ENCODE peak calls at places on chromosomes 16 and 17, in seven cellular contexts. One of them, this sample, is unnamed.

GRCh38 chr17:38440614-38441397 is 12.5 kb downstream of the ARHGAP23 start:
- DNase-seq in AG04449: no peak
- DNase-seq in HEK293T: no peak
- DNase-seq in stimulated activated CD8-positive, alpha-beta memory T cell treated with anti-CD3 and anti-CD28 coated beads, Interleukin-2, amount 100 ng/mL, for 1 hour: no peak
- DNase-seq in posterior vena cava: no peak
- DNase-seq in neural progenitor cell: peak
- DNase-seq in fibroblast of the aortic adventitia: no peak
- DNase-seq in this sample: no peak

GRCh38 chr16:1153480-1154160 is 714 bp downstream of the CACNA1H start:
- DNase-seq in AG04449: no peak
- DNase-seq in HEK293T: no peak
- DNase-seq in stimulated activated CD8-positive, alpha-beta memory T cell treated with anti-CD3 and anti-CD28 coated beads, Interleukin-2, amount 100 ng/mL, for 1 hour: no peak
- DNase-seq in posterior vena cava: no peak
- DNase-seq in fibroblast of the aortic adventitia: no peak
- DNase-seq in neural progenitor cell: peak
- DNase-seq in this sample: no peak

GRCh38 chr16:3248596-3248995 is 7.8 kb downstream of the MEFV start:
- DNase-seq in stimulated activated CD8-positive, alpha-beta memory T cell treated with anti-CD3 and anti-CD28 coated beads, Interleukin-2, amount 100 ng/mL, for 1 hour: no peak
- DNase-seq in AG04449: no peak
- DNase-seq in neural progenitor cell: no peak
- DNase-seq in posterior vena cava: peak
- DNase-seq in HEK293T: no peak
- DNase-seq in fibroblast of the aortic adventitia: no peak
- DNase-seq in this sample: no peak

GRCh38 chr16:65117701-65118448 is 4.0 kb downstream of the CDH11 start:
- DNase-seq in AG04449: no peak
- DNase-seq in neural progenitor cell: peak
- DNase-seq in stimulated activated CD8-positive, alpha-beta memory T cell treated with anti-CD3 and anti-CD28 coated beads, Interleukin-2, amount 100 ng/mL, for 1 hour: no peak
- DNase-seq in fibroblast of the aortic adventitia: peak
- DNase-seq in posterior vena cava: peak
- DNase-seq in HEK293T: peak
- DNase-seq in this sample: peak

GRCh38 chr17:64183815-64184397 is 54.0 kb upstream of the ERN1 start:
- DNase-seq in HEK293T: no peak
- DNase-seq in fibroblast of the aortic adventitia: no peak
- DNase-seq in AG04449: no peak
- DNase-seq in stimulated activated CD8-positive, alpha-beta memory T cell treated with anti-CD3 and anti-CD28 coated beads, Interleukin-2, amount 100 ng/mL, for 1 hour: no peak
- DNase-seq in neural progenitor cell: no peak
- DNase-seq in posterior vena cava: no peak
- DNase-seq in this sample: no peak

GRCh38 chr17:77098884-77099545 is 41.8 kb upstream of the SEC14L1 start:
- DNase-seq in neural progenitor cell: no peak
- DNase-seq in fibroblast of the aortic adventitia: peak
- DNase-seq in posterior vena cava: no peak
- DNase-seq in AG04449: peak
- DNase-seq in stimulated activated CD8-positive, alpha-beta memory T cell treated with anti-CD3 and anti-CD28 coated beads, Interleukin-2, amount 100 ng/mL, for 1 hour: no peak
- DNase-seq in HEK293T: no peak
- DNase-seq in this sample: peak

GRCh38 chr17:6547336-6547735 is 9.0 kb downstream of the PITPNM3 start:
- DNase-seq in AG04449: no peak
- DNase-seq in fibroblast of the aortic adventitia: no peak
- DNase-seq in stimulated activated CD8-positive, alpha-beta memory T cell treated with anti-CD3 and anti-CD28 coated beads, Interleukin-2, amount 100 ng/mL, for 1 hour: no peak
- DNase-seq in neural progenitor cell: no peak
- DNase-seq in HEK293T: no peak
- DNase-seq in posterior vena cava: no peak
- DNase-seq in this sample: no peak

GRCh38 chr17:40348562-40349476 is 15.7 kb downstream of the GJD3 start:
- DNase-seq in neural progenitor cell: no peak
- DNase-seq in posterior vena cava: no peak
- DNase-seq in stimulated activated CD8-positive, alpha-beta memory T cell treated with anti-CD3 and anti-CD28 coated beads, Interleukin-2, amount 100 ng/mL, for 1 hour: no peak
- DNase-seq in HEK293T: no peak
- DNase-seq in AG04449: no peak
- DNase-seq in fibroblast of the aortic adventitia: no peak
- DNase-seq in this sample: no peak

GRCh38 chr16:69861276-69862030 is 89.7 kb upstream of the CLEC18A start:
- DNase-seq in stimulated activated CD8-positive, alpha-beta memory T cell treated with anti-CD3 and anti-CD28 coated beads, Interleukin-2, amount 100 ng/mL, for 1 hour: no peak
- DNase-seq in posterior vena cava: no peak
- DNase-seq in neural progenitor cell: no peak
- DNase-seq in HEK293T: no peak
- DNase-seq in AG04449: peak
- DNase-seq in fibroblast of the aortic adventitia: peak
- DNase-seq in this sample: peak

GRCh38 chr17:77530591-77530990 is 389.8 kb downstream of the SEC14L1 start:
- DNase-seq in HEK293T: no peak
- DNase-seq in posterior vena cava: peak
- DNase-seq in AG04449: no peak
- DNase-seq in neural progenitor cell: no peak
- DNase-seq in stimulated activated CD8-positive, alpha-beta memory T cell treated with anti-CD3 and anti-CD28 coated beads, Interleukin-2, amount 100 ng/mL, for 1 hour: no peak
- DNase-seq in fibroblast of the aortic adventitia: no peak
- DNase-seq in this sample: no peak

GRCh38 chr17:76138896-76139248 is 2.2 kb downstream of the FOXJ1 start:
- DNase-seq in HEK293T: no peak
- DNase-seq in neural progenitor cell: no peak
- DNase-seq in AG04449: no peak
- DNase-seq in posterior vena cava: no peak
- DNase-seq in fibroblast of the aortic adventitia: no peak
- DNase-seq in stimulated activated CD8-positive, alpha-beta memory T cell treated with anti-CD3 and anti-CD28 coated beads, Interleukin-2, amount 100 ng/mL, for 1 hour: no peak
- DNase-seq in this sample: no peak

GRCh38 chr17:81509687-81510523 is 2.7 kb downstream of the ACTG1 start:
- DNase-seq in posterior vena cava: no peak
- DNase-seq in AG04449: no peak
- DNase-seq in neural progenitor cell: no peak
- DNase-seq in fibroblast of the aortic adventitia: peak
- DNase-seq in stimulated activated CD8-positive, alpha-beta memory T cell treated with anti-CD3 and anti-CD28 coated beads, Interleukin-2, amount 100 ng/mL, for 1 hour: no peak
- DNase-seq in HEK293T: no peak
- DNase-seq in this sample: no peak

GRCh38 chr16:30874821-30875717 is 18.8 kb downstream of the BCL7C start:
- DNase-seq in posterior vena cava: peak
- DNase-seq in HEK293T: peak
- DNase-seq in stimulated activated CD8-positive, alpha-beta memory T cell treated with anti-CD3 and anti-CD28 coated beads, Interleukin-2, amount 100 ng/mL, for 1 hour: peak
- DNase-seq in fibroblast of the aortic adventitia: peak
- DNase-seq in neural progenitor cell: peak
- DNase-seq in AG04449: no peak
- DNase-seq in this sample: peak

GRCh38 chr17:69358688-69359596 is 32.0 kb upstream of the ABCA5 start:
- DNase-seq in posterior vena cava: no peak
- DNase-seq in fibroblast of the aortic adventitia: no peak
- DNase-seq in HEK293T: no peak
- DNase-seq in neural progenitor cell: peak
- DNase-seq in stimulated activated CD8-positive, alpha-beta memory T cell treated with anti-CD3 and anti-CD28 coated beads, Interleukin-2, amount 100 ng/mL, for 1 hour: no peak
- DNase-seq in AG04449: no peak
- DNase-seq in this sample: no peak

GRCh38 chr17:42067371-42068180 is 17.2 kb upstream of the C17orf113 start:
- DNase-seq in AG04449: no peak
- DNase-seq in posterior vena cava: peak
- DNase-seq in neural progenitor cell: peak
- DNase-seq in stimulated activated CD8-positive, alpha-beta memory T cell treated with anti-CD3 and anti-CD28 coated beads, Interleukin-2, amount 100 ng/mL, for 1 hour: no peak
- DNase-seq in fibroblast of the aortic adventitia: peak
- DNase-seq in HEK293T: peak
- DNase-seq in this sample: peak

GRCh38 chr17:41544497-41544896 is 16.4 kb upstream of the KRT19 start:
- DNase-seq in posterior vena cava: peak
- DNase-seq in stimulated activated CD8-positive, alpha-beta memory T cell treated with anti-CD3 and anti-CD28 coated beads, Interleukin-2, amount 100 ng/mL, for 1 hour: no peak
- DNase-seq in neural progenitor cell: peak
- DNase-seq in fibroblast of the aortic adventitia: no peak
- DNase-seq in AG04449: no peak
- DNase-seq in HEK293T: no peak
- DNase-seq in this sample: peak

GRCh38 chr16:17843905-17844304 is 373.1 kb upstream of the XYLT1 start:
- DNase-seq in fibroblast of the aortic adventitia: no peak
- DNase-seq in neural progenitor cell: no peak
- DNase-seq in AG04449: no peak
- DNase-seq in HEK293T: no peak
- DNase-seq in posterior vena cava: no peak
- DNase-seq in stimulated activated CD8-positive, alpha-beta memory T cell treated with anti-CD3 and anti-CD28 coated beads, Interleukin-2, amount 100 ng/mL, for 1 hour: no peak
- DNase-seq in this sample: no peak

GRCh38 chr17:73785466-73785865 is 141.2 kb upstream of the SDK2 start:
- DNase-seq in posterior vena cava: no peak
- DNase-seq in stimulated activated CD8-positive, alpha-beta memory T cell treated with anti-CD3 and anti-CD28 coated beads, Interleukin-2, amount 100 ng/mL, for 1 hour: no peak
- DNase-seq in neural progenitor cell: peak
- DNase-seq in HEK293T: no peak
- DNase-seq in AG04449: no peak
- DNase-seq in fibroblast of the aortic adventitia: no peak
- DNase-seq in this sample: no peak

GRCh38 chr17:1002771-1003555 is 6.0 kb downstream of the TIMM22 start:
- DNase-seq in posterior vena cava: no peak
- DNase-seq in stimulated activated CD8-positive, alpha-beta memory T cell treated with anti-CD3 and anti-CD28 coated beads, Interleukin-2, amount 100 ng/mL, for 1 hour: no peak
- DNase-seq in fibroblast of the aortic adventitia: peak
- DNase-seq in AG04449: no peak
- DNase-seq in neural progenitor cell: no peak
- DNase-seq in HEK293T: no peak
- DNase-seq in this sample: peak

GRCh38 chr16:4373909-4374742 is 2.5 kb downstream of the VASN start:
- DNase-seq in stimulated activated CD8-positive, alpha-beta memory T cell treated with anti-CD3 and anti-CD28 coated beads, Interleukin-2, amount 100 ng/mL, for 1 hour: no peak
- DNase-seq in posterior vena cava: peak
- DNase-seq in neural progenitor cell: peak
- DNase-seq in AG04449: peak
- DNase-seq in HEK293T: no peak
- DNase-seq in fibroblast of the aortic adventitia: peak
- DNase-seq in this sample: peak

GRCh38 chr17:41284043-41284442 is 8.5 kb downstream of the KRTAP9-7 start:
- DNase-seq in stimulated activated CD8-positive, alpha-beta memory T cell treated with anti-CD3 and anti-CD28 coated beads, Interleukin-2, amount 100 ng/mL, for 1 hour: no peak
- DNase-seq in fibroblast of the aortic adventitia: no peak
- DNase-seq in neural progenitor cell: no peak
- DNase-seq in AG04449: peak
- DNase-seq in posterior vena cava: no peak
- DNase-seq in HEK293T: no peak
- DNase-seq in this sample: no peak

GRCh38 chr17:17778308-17779014 is 58.3 kb downstream of the SREBF1 start:
- DNase-seq in fibroblast of the aortic adventitia: peak
- DNase-seq in AG04449: no peak
- DNase-seq in HEK293T: no peak
- DNase-seq in neural progenitor cell: no peak
- DNase-seq in stimulated activated CD8-positive, alpha-beta memory T cell treated with anti-CD3 and anti-CD28 coated beads, Interleukin-2, amount 100 ng/mL, for 1 hour: no peak
- DNase-seq in posterior vena cava: peak
- DNase-seq in this sample: peak

GRCh38 chr16:10312784-10313724 is 72.8 kb upstream of the ATF7IP2 start:
- DNase-seq in neural progenitor cell: no peak
- DNase-seq in posterior vena cava: no peak
- DNase-seq in AG04449: no peak
- DNase-seq in fibroblast of the aortic adventitia: no peak
- DNase-seq in HEK293T: no peak
- DNase-seq in stimulated activated CD8-positive, alpha-beta memory T cell treated with anti-CD3 and anti-CD28 coated beads, Interleukin-2, amount 100 ng/mL, for 1 hour: no peak
- DNase-seq in this sample: no peak

GRCh38 chr17:237406-237955 is 56.0 kb upstream of the DOC2B start:
- DNase-seq in neural progenitor cell: peak
- DNase-seq in AG04449: no peak
- DNase-seq in HEK293T: no peak
- DNase-seq in posterior vena cava: peak
- DNase-seq in stimulated activated CD8-positive, alpha-beta memory T cell treated with anti-CD3 and anti-CD28 coated beads, Interleukin-2, amount 100 ng/mL, for 1 hour: no peak
- DNase-seq in fibroblast of the aortic adventitia: no peak
- DNase-seq in this sample: no peak

GRCh38 chr17:60149691-60150582 is at the start of gene CA4:
- DNase-seq in AG04449: no peak
- DNase-seq in neural progenitor cell: peak
- DNase-seq in posterior vena cava: no peak
- DNase-seq in stimulated activated CD8-positive, alpha-beta memory T cell treated with anti-CD3 and anti-CD28 coated beads, Interleukin-2, amount 100 ng/mL, for 1 hour: no peak
- DNase-seq in fibroblast of the aortic adventitia: no peak
- DNase-seq in HEK293T: no peak
- DNase-seq in this sample: no peak

GRCh38 chr16:50455288-50455845 is 86.6 kb upstream of the BRD7 start:
- DNase-seq in stimulated activated CD8-positive, alpha-beta memory T cell treated with anti-CD3 and anti-CD28 coated beads, Interleukin-2, amount 100 ng/mL, for 1 hour: no peak
- DNase-seq in AG04449: no peak
- DNase-seq in neural progenitor cell: no peak
- DNase-seq in fibroblast of the aortic adventitia: no peak
- DNase-seq in HEK293T: no peak
- DNase-seq in posterior vena cava: peak
- DNase-seq in this sample: no peak

GRCh38 chr16:73214825-73215481 is 167.0 kb upstream of the ZFHX3 start:
- DNase-seq in posterior vena cava: no peak
- DNase-seq in stimulated activated CD8-positive, alpha-beta memory T cell treated with anti-CD3 and anti-CD28 coated beads, Interleukin-2, amount 100 ng/mL, for 1 hour: no peak
- DNase-seq in HEK293T: no peak
- DNase-seq in AG04449: peak
- DNase-seq in neural progenitor cell: no peak
- DNase-seq in fibroblast of the aortic adventitia: peak
- DNase-seq in this sample: peak

GRCh38 chr16:66731101-66731500 is 20.3 kb downstream of the DYNC1LI2 start:
- DNase-seq in fibroblast of the aortic adventitia: no peak
- DNase-seq in AG04449: no peak
- DNase-seq in posterior vena cava: no peak
- DNase-seq in stimulated activated CD8-positive, alpha-beta memory T cell treated with anti-CD3 and anti-CD28 coated beads, Interleukin-2, amount 100 ng/mL, for 1 hour: no peak
- DNase-seq in HEK293T: no peak
- DNase-seq in neural progenitor cell: no peak
- DNase-seq in this sample: no peak

GRCh38 chr17:46061435-46061834 is 62.4 kb downstream of the STH start:
- DNase-seq in fibroblast of the aortic adventitia: peak
- DNase-seq in stimulated activated CD8-positive, alpha-beta memory T cell treated with anti-CD3 and anti-CD28 coated beads, Interleukin-2, amount 100 ng/mL, for 1 hour: no peak
- DNase-seq in AG04449: no peak
- DNase-seq in neural progenitor cell: no peak
- DNase-seq in posterior vena cava: no peak
- DNase-seq in HEK293T: peak
- DNase-seq in this sample: peak

GRCh38 chr17:35428229-35428628 is 4.1 kb downstream of the SLFN12 start:
- DNase-seq in posterior vena cava: no peak
- DNase-seq in stimulated activated CD8-positive, alpha-beta memory T cell treated with anti-CD3 and anti-CD28 coated beads, Interleukin-2, amount 100 ng/mL, for 1 hour: no peak
- DNase-seq in fibroblast of the aortic adventitia: no peak
- DNase-seq in neural progenitor cell: no peak
- DNase-seq in HEK293T: no peak
- DNase-seq in AG04449: no peak
- DNase-seq in this sample: no peak

GRCh38 chr17:17971431-17972125 is 622 bp downstream of the TOM1L2 start:
- DNase-seq in posterior vena cava: peak
- DNase-seq in fibroblast of the aortic adventitia: peak
- DNase-seq in HEK293T: no peak
- DNase-seq in stimulated activated CD8-positive, alpha-beta memory T cell treated with anti-CD3 and anti-CD28 coated beads, Interleukin-2, amount 100 ng/mL, for 1 hour: no peak
- DNase-seq in AG04449: no peak
- DNase-seq in neural progenitor cell: peak
- DNase-seq in this sample: peak